ENCODE peak calls at places on chromosomes 3 and 15, in nine cellular contexts. Y, R, P, C, K, I, H, Q and F are unnamed samples.

GRCh38 chr3:121483290-121483689 is 62.5 kb downstream of the POLQ start:
- DNase-seq in Y (no peak), R (no peak), P (no peak), C (no peak), K (no peak), I (no peak), H (no peak), Q (peak; percentile 20), F (no peak)

GRCh38 chr3:125960456-125961288 is 8.3 kb upstream of the ROPN1B start:
- DNase-seq in Y (no peak), R (no peak), P (no peak), C (no peak), K (no peak), I (no peak), H (no peak), Q (no peak), F (no peak)

GRCh38 chr15:87764461-87765236 is 491.9 kb downstream of the NTRK3 start:
- DNase-seq in Y (no peak), R (peak; percentile 62), P (no peak), C (no peak), K (no peak), I (no peak), H (no peak), Q (peak; percentile 8), F (no peak)

GRCh38 chr3:141271279-141272033 is 39.8 kb downstream of the PXYLP1 start:
- DNase-seq in Y (no peak), R (no peak), P (no peak), C (no peak), K (no peak), I (no peak), H (no peak), Q (no peak), F (no peak)

GRCh38 chr15:57086857-57087427 is 168.5 kb downstream of the TCF12 start:
- DNase-seq in Y (no peak), R (no peak), P (no peak), C (no peak), K (no peak), I (no peak), H (no peak), Q (no peak), F (no peak)

GRCh38 chr3:121096968-121097367 is 189.0 kb downstream of the STXBP5L start:
- DNase-seq in Y (no peak), R (no peak), P (no peak), C (no peak), K (no peak), I (no peak), H (no peak), Q (no peak), F (peak; percentile 20)

GRCh38 chr3:172808969-172809546 is 58.5 kb downstream of the ECT2 start:
- DNase-seq in Y (no peak), R (peak; percentile 10), P (no peak), C (no peak), K (no peak), I (peak; percentile 72), H (peak; percentile 4), Q (no peak), F (no peak)

GRCh38 chr3:14274537-14274936 is 95.9 kb downstream of the LSM3 start:
- DNase-seq in Y (no peak), R (no peak), P (no peak), C (no peak), K (no peak), I (no peak), H (no peak), Q (no peak), F (no peak)

GRCh38 chr15:62588930-62589655 is 424.0 kb upstream of the C2CD4B start:
- DNase-seq in Y (no peak), R (no peak), P (no peak), C (no peak), K (no peak), I (no peak), H (no peak), Q (no peak), F (no peak)

GRCh38 chr3:21326704-21327103 is 424.3 kb downstream of the ZNF385D start:
- DNase-seq in Y (no peak), R (no peak), P (no peak), C (no peak), K (no peak), I (no peak), H (no peak), Q (no peak), F (no peak)

GRCh38 chr3:101780661-101781060 is 1.6 kb downstream of the NXPE3 start:
- DNase-seq in Y (peak; percentile 22), R (peak; percentile 85), P (no peak), C (no peak), K (no peak), I (no peak), H (no peak), Q (peak; percentile 50), F (no peak)

GRCh38 chr15:34490421-34491193 is 53.0 kb upstream of the GOLGA8A start:
- DNase-seq in Y (no peak), R (no peak), P (no peak), C (no peak), K (no peak), I (no peak), H (no peak), Q (no peak), F (peak; percentile 70)

GRCh38 chr3:142898346-142899213 is 9.7 kb upstream of the PCOLCE2 start:
- DNase-seq in Y (no peak), R (no peak), P (no peak), C (no peak), K (no peak), I (peak; percentile 31), H (no peak), Q (no peak), F (no peak)

GRCh38 chr15:71752085-71752484 is 58.3 kb upstream of the NR2E3 start:
- DNase-seq in Y (no peak), R (no peak), P (no peak), C (no peak), K (no peak), I (no peak), H (no peak), Q (no peak), F (no peak)

GRCh38 chr3:10459954-10460754 is 45.2 kb downstream of the ATP2B2 start:
- DNase-seq in Y (peak; percentile 66), R (peak; percentile 47), P (peak; percentile 11), C (no peak), K (no peak), I (peak; percentile 97), H (peak; percentile 53), Q (peak; percentile 77), F (peak; percentile 98)

GRCh38 chr3:35654471-35654870 is 15.1 kb downstream of the ARPP21 start:
- DNase-seq in Y (no peak), R (no peak), P (no peak), C (no peak), K (no peak), I (no peak), H (no peak), Q (no peak), F (no peak)

GRCh38 chr15:52180196-52180835 is 10.9 kb downstream of the GNB5 start:
- DNase-seq in Y (no peak), R (no peak), P (peak; percentile 37), C (no peak), K (no peak), I (no peak), H (no peak), Q (no peak), F (no peak)

GRCh38 chr15:19987389-19988048 is 554.1 kb downstream of the GOLGA6L6 start:
- DNase-seq in Y (no peak), R (no peak), P (no peak), C (no peak), K (no peak), I (no peak), H (no peak), Q (no peak), F (no peak)

GRCh38 chr3:5568451-5568850 is 380.9 kb downstream of the EDEM1 start:
- DNase-seq in Y (no peak), R (no peak), P (no peak), C (no peak), K (no peak), I (peak; percentile 30), H (no peak), Q (no peak), F (peak; percentile 4)
- TF ChIP-seq CTCF in Y (no peak), R (no peak), P (no peak), C (no peak), K (no peak), I (no peak), H (no peak), Q (no peak), F (peak; percentile 10)

DNA sequence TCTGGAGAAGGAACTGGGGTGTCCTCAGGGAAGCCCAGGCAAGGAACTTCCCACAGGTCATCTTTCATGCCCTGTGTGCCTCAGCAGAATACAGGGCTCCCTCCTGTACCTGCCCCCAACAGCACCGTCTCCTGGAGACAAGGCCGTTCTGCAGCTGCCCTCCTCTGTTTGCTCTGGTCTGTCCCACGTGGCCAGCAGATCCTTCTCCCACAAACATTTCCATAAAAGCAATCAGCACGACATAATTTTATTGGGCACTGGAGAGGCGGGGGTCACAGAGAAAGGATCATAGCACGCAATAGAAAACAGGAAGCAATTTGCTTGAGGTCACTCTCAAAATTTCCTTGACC is 29.5 kb downstream of the STARD5 start:
- DNase-seq in Y (no peak), R (no peak), P (no peak), C (no peak), K (no peak), I (no peak), H (no peak), Q (no peak), F (no peak)
- TF ChIP-seq CTCF in Y (no peak), R (no peak), P (no peak), C (no peak), K (no peak), I (no peak), H (no peak), Q (no peak), F (no peak)

GRCh38 chr3:119894195-119894594 is 112.3 kb downstream of the NR1I2 start:
- DNase-seq in Y (no peak), R (no peak), P (no peak), C (no peak), K (no peak), I (no peak), H (peak; percentile 12), Q (no peak), F (no peak)

GRCh38 chr3:119899178-119899511 is 117.2 kb downstream of the NR1I2 start:
- DNase-seq in Y (no peak), R (no peak), P (no peak), C (no peak), K (no peak), I (no peak), H (no peak), Q (no peak), F (no peak)

GRCh38 chr3:119898478-119899177 is 116.7 kb downstream of the NR1I2 start:
- DNase-seq in Y (no peak), R (no peak), P (no peak), C (no peak), K (no peak), I (no peak), H (no peak), Q (no peak), F (no peak)

GRCh38 chr3:119891944-119892721 is 110.2 kb downstream of the NR1I2 start:
- DNase-seq in Y (peak; percentile 60), R (peak; percentile 24), P (peak; percentile 14), C (no peak), K (no peak), I (peak; percentile 79), H (peak; percentile 8), Q (peak; percentile 8), F (peak; percentile 36)

GRCh38 chr3:119893769-119894168 is 111.9 kb downstream of the NR1I2 start:
- DNase-seq in Y (no peak), R (no peak), P (no peak), C (no peak), K (no peak), I (no peak), H (no peak), Q (no peak), F (no peak)
- TF ChIP-seq CTCF in Y (no peak), R (no peak), P (no peak), C (no peak), K (no peak), I (no peak), H (no peak), Q (no peak), F (no peak)

GRCh38 chr15:77819841-77820728 is 187.4 kb upstream of the LINGO1 start:
- DNase-seq in Y (no peak), R (no peak), P (no peak), C (no peak), K (no peak), I (peak; percentile 70), H (no peak), Q (peak; percentile 39), F (peak; percentile 74)
- TF ChIP-seq CTCF in Y (no peak), R (peak; percentile 11), P (no peak), C (peak; percentile 38), K (no peak), I (peak; percentile 32), H (no peak), Q (peak; percentile 31), F (no peak)